ENCODE peak calls at places on chromosome 1, in ten cellular contexts. G, I, W, R, H, D, X, K, J and N are unnamed samples.
A peak's percentile ranks its signal among the peaks of the same experiment; 100 is the strongest.

GRCh38 chr1:93349231-93350135 is 3.8 kb downstream of the DR1 start:
- DNase-seq in G (no peak), I (no peak), W (peak; percentile 51), R (no peak), H (peak; percentile 36), D (no peak), X (peak; percentile 36), K (no peak), J (no peak), N (no peak)

GRCh38 chr1:29551123-29551522 is 314.8 kb downstream of the PTPRU start:
- DNase-seq in G (no peak), I (no peak), W (no peak), R (no peak), H (no peak), D (no peak), X (no peak), K (no peak), J (no peak), N (no peak)

GRCh38 chr1:65703853-65704252 is 88.8 kb upstream of the PDE4B start:
- DNase-seq in G (no peak), I (no peak), W (no peak), R (no peak), H (no peak), D (no peak), X (no peak), K (no peak), J (no peak), N (no peak)

GRCh38 chr1:116856312-116856711 is 53.4 kb upstream of the PTGFRN start:
- DNase-seq in G (no peak), I (no peak), W (no peak), R (no peak), H (no peak), D (no peak), X (peak; percentile 36), K (no peak), J (no peak), N (no peak)

GRCh38 chr1:190679032-190679431 is 201.4 kb upstream of the BRINP3 start:
- DNase-seq in G (no peak), I (no peak), W (peak; percentile 3), R (no peak), H (peak; percentile 34), D (no peak), X (peak; percentile 38), K (no peak), J (no peak), N (no peak)

GRCh38 chr1:169309178-169310166 is 58.1 kb downstream of the NME7 start:
- DNase-seq in G (no peak), I (no peak), W (no peak), R (no peak), H (peak; percentile 5), D (no peak), X (no peak), K (no peak), J (peak; percentile 45), N (no peak)

GRCh38 chr1:76408303-76408702 is 333.8 kb downstream of the ST6GALNAC3 start:
- DNase-seq in G (no peak), I (no peak), W (no peak), R (no peak), H (no peak), D (no peak), X (no peak), K (no peak), J (no peak), N (no peak)

GRCh38 chr1:199122532-199123311 is 483.9 kb downstream of the PTPRC start:
- DNase-seq in G (peak; percentile 28), I (no peak), W (peak; percentile 51), R (no peak), H (peak; percentile 88), D (no peak), X (peak; percentile 41), K (no peak), J (no peak), N (no peak)

GRCh38 chr1:27522860-27523665 is 33.1 kb upstream of the WASF2 start:
- DNase-seq in G (no peak), I (no peak), W (peak; percentile 55), R (no peak), H (no peak), D (no peak), X (peak; percentile 66), K (peak; percentile 61), J (no peak), N (no peak)

GRCh38 chr1:197485790-197486189 is 217.7 kb downstream of the CRB1 start:
- DNase-seq in G (no peak), I (no peak), W (no peak), R (no peak), H (no peak), D (no peak), X (no peak), K (no peak), J (no peak), N (no peak)

GRCh38 chr1:92486251-92487077 is at the start of gene GFI1:
- DNase-seq in G (no peak), I (peak; percentile 61), W (peak; percentile 46), R (no peak), H (no peak), D (no peak), X (peak; percentile 33), K (no peak), J (peak; percentile 12), N (no peak)

GRCh38 chr1:235407419-235407818 is 40.2 kb downstream of the TBCE start:
- DNase-seq in G (no peak), I (no peak), W (no peak), R (no peak), H (no peak), D (no peak), X (no peak), K (no peak), J (no peak), N (no peak)

GRCh38 chr1:151945725-151946365 is 36.5 kb upstream of the THEM4 start:
- DNase-seq in G (peak; percentile 95), I (peak; percentile 93), W (peak; percentile 97), R (peak; percentile 55), H (peak; percentile 93), D (peak; percentile 98), X (peak; percentile 98), K (peak; percentile 79), J (peak; percentile 75), N (peak; percentile 8)

GRCh38 chr1:56550132-56550531 is 29.2 kb downstream of the PLPP3 start:
- DNase-seq in G (no peak), I (no peak), W (no peak), R (no peak), H (no peak), D (no peak), X (no peak), K (no peak), J (no peak), N (no peak)

GRCh38 chr1:218717611-218718010 is 372.5 kb downstream of the TGFB2 start:
- DNase-seq in G (no peak), I (no peak), W (peak; percentile 56), R (no peak), H (peak; percentile 85), D (no peak), X (peak; percentile 61), K (no peak), J (no peak), N (no peak)

GRCh38 chr1:181038399-181038873 is 4.7 kb downstream of the MR1 start:
- DNase-seq in G (no peak), I (peak; percentile 72), W (peak; percentile 70), R (peak; percentile 30), H (peak; percentile 58), D (no peak), X (peak; percentile 70), K (peak; percentile 38), J (peak; percentile 85), N (no peak)

GRCh38 chr1:111635324-111636009 is 15.9 kb downstream of the RAP1A start:
- DNase-seq in G (no peak), I (no peak), W (no peak), R (no peak), H (no peak), D (no peak), X (no peak), K (no peak), J (no peak), N (no peak)
- H3K4me3 ChIP-seq in G (no peak overlapping the region), I (no peak overlapping the region), W (no peak overlapping the region), R (no peak overlapping the region), H (no peak overlapping the region), D (no peak overlapping the region), X (no peak overlapping the region), K (no peak overlapping the region), J (no peak overlapping the region), N (no peak overlapping the region)

GRCh38 chr1:155978325-155978972 is at the start of gene ARHGEF2:
- DNase-seq in G (no peak), I (peak; percentile 92), W (peak; percentile 69), R (peak; percentile 72), H (peak; percentile 76), D (peak; percentile 79), X (peak; percentile 88), K (peak; percentile 84), J (peak; percentile 89), N (no peak)
- TF ChIP-seq CTCF in G (peak; percentile 31), I (no peak), W (peak; percentile 40), R (no peak), H (peak; percentile 27), D (no peak), X (peak; percentile 3), K (peak; percentile 20), J (peak; percentile 49), N (peak; percentile 9)

GRCh38 chr1:230752407-230752806 is 5.2 kb downstream of the CAPN9 start:
- DNase-seq in G (no peak), I (peak; percentile 89), W (no peak), R (peak; percentile 88), H (no peak), D (no peak), X (no peak), K (no peak), J (no peak), N (peak; percentile 69)
- H3K4me3 ChIP-seq in G (no peak overlapping the region), I (no peak overlapping the region), W (no peak overlapping the region), R (no peak overlapping the region), H (no peak overlapping the region), D (no peak overlapping the region), X (no peak overlapping the region), K (no peak overlapping the region), J (no peak overlapping the region), N (peak overlapping the region; percentile 28)

DNA sequence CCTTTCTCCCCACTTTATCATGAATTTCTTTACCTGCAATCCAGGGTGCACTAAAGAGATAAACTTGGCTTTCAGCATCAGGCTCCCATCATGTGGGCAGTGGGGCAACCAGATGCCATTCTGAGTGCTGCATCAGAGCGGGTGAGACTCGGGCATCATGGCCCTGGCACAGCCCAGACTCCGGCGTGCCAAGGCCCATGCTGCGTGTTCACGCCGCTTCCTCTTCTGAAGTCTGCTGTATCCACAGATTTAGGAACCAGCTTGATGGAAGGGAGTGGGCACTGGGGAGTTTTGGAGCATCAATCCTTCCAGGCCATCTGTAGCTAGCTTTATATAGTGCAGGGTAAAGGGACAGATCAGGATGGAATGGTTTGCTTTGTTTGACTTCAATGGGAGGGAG is 36.0 kb upstream of the PLXNA2 start:
- DNase-seq in G (no peak), I (no peak), W (no peak), R (no peak), H (no peak), D (no peak), X (no peak), K (no peak), J (no peak), N (no peak)
- TF ChIP-seq CTCF in G (no peak), I (no peak), W (no peak), R (no peak), H (no peak), D (no peak), X (no peak), K (no peak), J (no peak), N (no peak)

DNA sequence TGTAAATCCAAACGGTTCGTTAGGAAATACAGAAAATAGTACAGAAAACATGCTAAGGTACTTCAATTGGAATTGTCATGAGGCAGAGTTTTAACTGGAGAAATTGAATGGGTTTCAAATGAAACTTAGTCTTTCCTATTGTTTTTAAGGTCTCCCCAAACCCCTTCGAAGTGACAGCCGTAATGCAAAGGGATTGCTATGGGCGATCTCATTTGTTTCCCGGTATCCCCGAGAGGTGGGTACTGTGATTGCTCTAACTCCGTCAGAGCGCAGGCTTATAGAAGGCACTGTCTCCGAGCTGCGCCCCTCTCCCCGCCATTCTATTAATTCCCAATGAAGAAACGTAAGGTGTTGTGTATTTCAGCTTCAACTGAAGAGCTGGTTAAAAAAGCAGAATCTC is 22.0 kb upstream of the RNF187 start:
- DNase-seq in G (no peak), I (no peak), W (no peak), R (no peak), H (no peak), D (no peak), X (no peak), K (no peak), J (no peak), N (no peak)
- H3K4me3 ChIP-seq in G (peak overlapping the region; percentile 34), I (no peak overlapping the region), W (peak overlapping the region; percentile 39), R (no peak overlapping the region), H (peak overlapping the region; percentile 51), D (no peak overlapping the region), X (peak overlapping the region; percentile 56), K (no peak overlapping the region), J (peak overlapping the region; percentile 33), N (no peak overlapping the region)